ENCODE peak calls at places on chromosomes 3 and 15, in five cellular contexts. Z is transverse colon, H is amniotic stem cell, W is fibroblast of pulmonary artery, X is fibroblast of the aortic adventitia. V is an unnamed sample.

GRCh38 chr3:161500057-161500836 is 3.6 kb downstream of the OTOL1 start:
- DNase-seq in Z (no peak), H (no peak), W (peak; percentile 1), X (no peak), V (peak; percentile 88)

GRCh38 chr3:73601031-73601430 is 23.7 kb downstream of the PDZRN3 start:
- DNase-seq in Z (no peak), H (no peak), W (peak; percentile 69), X (no peak), V (peak; percentile 72)

GRCh38 chr15:95559875-95560394 is 770.6 kb upstream of the NR2F2 start:
- DNase-seq in Z (no peak), H (peak; percentile 79), W (peak; percentile 94), X (peak; percentile 95), V (peak; percentile 96)

GRCh38 chr15:40307421-40308165 is at the start of gene PLCB2:
- DNase-seq in Z (peak; percentile 55), H (no peak), W (no peak), X (no peak), V (no peak)

GRCh38 chr3:181913254-181913653 is 201.5 kb downstream of the SOX2 start:
- DNase-seq in Z (no peak), H (no peak), W (no peak), X (no peak), V (no peak)

GRCh38 chr3:166191406-166191805 is 354.2 kb upstream of the BCHE start:
- DNase-seq in Z (no peak), H (no peak), W (no peak), X (no peak), V (no peak)

GRCh38 chr3:149536429-149536828 is 61.9 kb downstream of the TM4SF4 start:
- DNase-seq in Z (peak; percentile 26), H (no peak), W (peak; percentile 69), X (peak; percentile 62), V (no peak)

GRCh38 chr15:36785396-36785795 is 206.0 kb downstream of the CDIN1 start:
- DNase-seq in Z (no peak), H (no peak), W (no peak), X (no peak), V (no peak)

GRCh38 chr15:33243869-33244268 is 49.4 kb upstream of the FMN1 start:
- DNase-seq in Z (no peak), H (no peak), W (peak; percentile 24), X (peak; percentile 15), V (peak; percentile 38)

GRCh38 chr15:44029940-44030568 is 165.0 kb downstream of the FRMD5 start:
- DNase-seq in Z (no peak), H (no peak), W (peak; percentile 85), X (peak; percentile 71), V (peak; percentile 79)

GRCh38 chr3:100008081-100008698 is 106.1 kb downstream of the FILIP1L start:
- DNase-seq in Z (no peak), H (no peak), W (no peak), X (peak; percentile 56), V (no peak)

GRCh38 chr3:126291537-126291936 is 65.7 kb downstream of the KLF15 start:
- DNase-seq in Z (no peak), H (no peak), W (no peak), X (no peak), V (no peak)

GRCh38 chr3:116946376-116946775 is 236.8 kb downstream of the TUSC7 start:
- DNase-seq in Z (no peak), H (no peak), W (no peak), X (no peak), V (peak; percentile 61)

V was measured in amniotic epithelial cell.